ENCODE peak calls at places on chromosomes 7 and 10, in seven cellular contexts. One of them, this sample, is unnamed.

GRCh38 chr7:44975331-44976039 is 3.3 kb downstream of the MYO1G start:
- DNase-seq in retina: no peak
- DNase-seq in GM23338: no peak
- DNase-seq in sciatic nerve: no peak
- DNase-seq in stimulated activated CD8-positive, alpha-beta memory T cell treated with anti-CD3 and anti-CD28 coated beads, Interleukin-15, amount 100 ng/mL, for 4 hours: no peak
- DNase-seq in EL: no peak
- DNase-seq in LHCN-M2: no peak
- DNase-seq in this sample: no peak

GRCh38 chr10:103353281-103353680 is 2.3 kb upstream of the PCGF6 start:
- DNase-seq in retina: no peak
- DNase-seq in GM23338: peak
- DNase-seq in sciatic nerve: no peak
- DNase-seq in stimulated activated CD8-positive, alpha-beta memory T cell treated with anti-CD3 and anti-CD28 coated beads, Interleukin-15, amount 100 ng/mL, for 4 hours: no peak
- DNase-seq in EL: no peak
- DNase-seq in LHCN-M2: peak
- DNase-seq in this sample: no peak

GRCh38 chr10:33365871-33366411 is 31.5 kb upstream of the NRP1 start:
- DNase-seq in retina: no peak
- DNase-seq in GM23338: no peak
- DNase-seq in sciatic nerve: no peak
- DNase-seq in stimulated activated CD8-positive, alpha-beta memory T cell treated with anti-CD3 and anti-CD28 coated beads, Interleukin-15, amount 100 ng/mL, for 4 hours: no peak
- DNase-seq in EL: peak
- DNase-seq in LHCN-M2: peak
- DNase-seq in this sample: no peak

GRCh38 chr10:99854860-99855259 is 72.4 kb downstream of the ABCC2 start:
- DNase-seq in retina: peak
- DNase-seq in GM23338: peak
- DNase-seq in sciatic nerve: no peak
- DNase-seq in stimulated activated CD8-positive, alpha-beta memory T cell treated with anti-CD3 and anti-CD28 coated beads, Interleukin-15, amount 100 ng/mL, for 4 hours: no peak
- DNase-seq in EL: peak
- DNase-seq in LHCN-M2: peak
- DNase-seq in this sample: no peak

GRCh38 chr10:50508315-50509051 is 115.3 kb downstream of the SGMS1 start:
- DNase-seq in retina: no peak
- DNase-seq in GM23338: no peak
- DNase-seq in sciatic nerve: no peak
- DNase-seq in stimulated activated CD8-positive, alpha-beta memory T cell treated with anti-CD3 and anti-CD28 coated beads, Interleukin-15, amount 100 ng/mL, for 4 hours: no peak
- DNase-seq in EL: no peak
- DNase-seq in LHCN-M2: no peak
- DNase-seq in this sample: no peak

GRCh38 chr10:97101166-97101940 is 84.4 kb downstream of the SLIT1 start:
- DNase-seq in retina: no peak
- DNase-seq in GM23338: peak
- DNase-seq in sciatic nerve: no peak
- DNase-seq in stimulated activated CD8-positive, alpha-beta memory T cell treated with anti-CD3 and anti-CD28 coated beads, Interleukin-15, amount 100 ng/mL, for 4 hours: no peak
- DNase-seq in EL: no peak
- DNase-seq in LHCN-M2: no peak
- DNase-seq in this sample: no peak

GRCh38 chr10:94183666-94184264 is 179.0 kb downstream of the NOC3L start:
- DNase-seq in retina: no peak
- DNase-seq in GM23338: no peak
- DNase-seq in sciatic nerve: no peak
- DNase-seq in stimulated activated CD8-positive, alpha-beta memory T cell treated with anti-CD3 and anti-CD28 coated beads, Interleukin-15, amount 100 ng/mL, for 4 hours: no peak
- DNase-seq in EL: peak
- DNase-seq in LHCN-M2: peak
- DNase-seq in this sample: no peak

GRCh38 chr10:119688033-119688508 is 36.9 kb downstream of the BAG3 start:
- DNase-seq in retina: no peak
- DNase-seq in GM23338: peak
- DNase-seq in sciatic nerve: no peak
- DNase-seq in stimulated activated CD8-positive, alpha-beta memory T cell treated with anti-CD3 and anti-CD28 coated beads, Interleukin-15, amount 100 ng/mL, for 4 hours: no peak
- DNase-seq in EL: no peak
- DNase-seq in LHCN-M2: no peak
- DNase-seq in this sample: no peak

GRCh38 chr10:76117949-76118348 is 686.5 kb downstream of the LRMDA start:
- DNase-seq in retina: no peak
- DNase-seq in GM23338: no peak
- DNase-seq in sciatic nerve: no peak
- DNase-seq in stimulated activated CD8-positive, alpha-beta memory T cell treated with anti-CD3 and anti-CD28 coated beads, Interleukin-15, amount 100 ng/mL, for 4 hours: no peak
- DNase-seq in EL: peak
- DNase-seq in LHCN-M2: peak
- DNase-seq in this sample: no peak

GRCh38 chr7:721619-722248 is 4.8 kb upstream of the DNAAF5 start:
- DNase-seq in retina: no peak
- DNase-seq in GM23338: no peak
- DNase-seq in sciatic nerve: no peak
- DNase-seq in stimulated activated CD8-positive, alpha-beta memory T cell treated with anti-CD3 and anti-CD28 coated beads, Interleukin-15, amount 100 ng/mL, for 4 hours: no peak
- DNase-seq in EL: no peak
- DNase-seq in LHCN-M2: peak
- DNase-seq in this sample: no peak

GRCh38 chr7:98879198-98879988 is 1.1 kb downstream of the TRRAP start:
- DNase-seq in retina: no peak
- DNase-seq in GM23338: peak
- DNase-seq in sciatic nerve: no peak
- DNase-seq in stimulated activated CD8-positive, alpha-beta memory T cell treated with anti-CD3 and anti-CD28 coated beads, Interleukin-15, amount 100 ng/mL, for 4 hours: peak
- DNase-seq in EL: peak
- DNase-seq in LHCN-M2: peak
- DNase-seq in this sample: peak

GRCh38 chr10:124665091-124665490 is 79.1 kb downstream of the FAM53B start:
- DNase-seq in retina: no peak
- DNase-seq in GM23338: no peak
- DNase-seq in sciatic nerve: no peak
- DNase-seq in stimulated activated CD8-positive, alpha-beta memory T cell treated with anti-CD3 and anti-CD28 coated beads, Interleukin-15, amount 100 ng/mL, for 4 hours: no peak
- DNase-seq in EL: no peak
- DNase-seq in LHCN-M2: no peak
- DNase-seq in this sample: no peak

GRCh38 chr7:26630361-26630760 is 234.0 kb downstream of the SKAP2 start:
- DNase-seq in retina: no peak
- DNase-seq in GM23338: no peak
- DNase-seq in sciatic nerve: no peak
- DNase-seq in stimulated activated CD8-positive, alpha-beta memory T cell treated with anti-CD3 and anti-CD28 coated beads, Interleukin-15, amount 100 ng/mL, for 4 hours: no peak
- DNase-seq in EL: no peak
- DNase-seq in LHCN-M2: no peak
- DNase-seq in this sample: no peak

GRCh38 chr7:51700593-51701215 is 384.1 kb upstream of the COBL start:
- DNase-seq in retina: no peak
- DNase-seq in GM23338: no peak
- DNase-seq in sciatic nerve: no peak
- DNase-seq in stimulated activated CD8-positive, alpha-beta memory T cell treated with anti-CD3 and anti-CD28 coated beads, Interleukin-15, amount 100 ng/mL, for 4 hours: no peak
- DNase-seq in EL: no peak
- DNase-seq in LHCN-M2: no peak
- DNase-seq in this sample: no peak

GRCh38 chr7:3260425-3260762 is 40.7 kb upstream of the SDK1 start:
- DNase-seq in retina: no peak
- DNase-seq in GM23338: no peak
- DNase-seq in sciatic nerve: no peak
- DNase-seq in stimulated activated CD8-positive, alpha-beta memory T cell treated with anti-CD3 and anti-CD28 coated beads, Interleukin-15, amount 100 ng/mL, for 4 hours: no peak
- DNase-seq in EL: no peak
- DNase-seq in LHCN-M2: peak
- DNase-seq in this sample: no peak

GRCh38 chr10:102118867-102119266 is 1.3 kb downstream of the LDB1 start:
- DNase-seq in retina: peak
- DNase-seq in GM23338: peak
- DNase-seq in sciatic nerve: no peak
- DNase-seq in stimulated activated CD8-positive, alpha-beta memory T cell treated with anti-CD3 and anti-CD28 coated beads, Interleukin-15, amount 100 ng/mL, for 4 hours: no peak
- DNase-seq in EL: peak
- DNase-seq in LHCN-M2: peak
- DNase-seq in this sample: no peak

GRCh38 chr10:96263173-96263572 is 8.2 kb downstream of the BLNK start:
- DNase-seq in retina: no peak
- DNase-seq in GM23338: no peak
- DNase-seq in sciatic nerve: no peak
- DNase-seq in stimulated activated CD8-positive, alpha-beta memory T cell treated with anti-CD3 and anti-CD28 coated beads, Interleukin-15, amount 100 ng/mL, for 4 hours: no peak
- DNase-seq in EL: no peak
- DNase-seq in LHCN-M2: no peak
- DNase-seq in this sample: no peak